ENCODE peak calls at places on chromosome 9, in four cellular contexts. O is T-helper 2 cell, Y is ureter, X is lower leg skin. H is an unnamed sample.

GRCh38 chr9:73863924-73864323 is 633.2 kb upstream of the RORB start:
- DNase-seq in O (no peak), Y (no peak), X (no peak), H (no peak)

GRCh38 chr9:131097259-131097947 is 1.1 kb downstream of the AIF1L start:
- DNase-seq in O (no peak), Y (no peak), X (no peak), H (no peak)

GRCh38 chr9:126980231-126980630 is 65.6 kb downstream of the RALGPS1 start:
- DNase-seq in O (no peak), Y (no peak), X (no peak), H (no peak)

GRCh38 chr9:14780251-14780650 is 57.7 kb upstream of the CER1 start:
- DNase-seq in O (no peak), Y (no peak), X (no peak), H (no peak)

GRCh38 chr9:116027951-116028350 is 125.6 kb upstream of the PAPPA start:
- DNase-seq in O (no peak), Y (no peak), X (no peak), H (no peak)

GRCh38 chr9:74643303-74643933 is 146.3 kb downstream of the RORB start:
- DNase-seq in O (no peak), Y (no peak), X (no peak), H (no peak)

GRCh38 chr9:124110307-124110915 is 98.8 kb downstream of the LHX2 start:
- DNase-seq in O (peak), Y (peak), X (peak), H (peak)

GRCh38 chr9:123488683-123489321 is 132.8 kb downstream of the CRB2 start:
- DNase-seq in O (no peak), Y (no peak), X (no peak), H (no peak)

GRCh38 chr9:121156263-121156731 is 45.4 kb downstream of the RAB14 start:
- DNase-seq in O (no peak), Y (no peak), X (peak), H (peak)

GRCh38 chr9:20683351-20684034 is 566 bp upstream of the FOCAD start:
- DNase-seq in O (peak), Y (peak), X (peak), H (peak)

GRCh38 chr9:503331-503730 is 288.7 kb downstream of the DOCK8 start:
- DNase-seq in O (no peak), Y (no peak), X (no peak), H (peak)

GRCh38 chr9:101512116-101512515 is 21.5 kb upstream of the RNF20 start:
- DNase-seq in O (no peak), Y (no peak), X (no peak), H (no peak)

GRCh38 chr9:107847977-107848376 is 358.4 kb upstream of the KLF4 start:
- DNase-seq in O (no peak), Y (no peak), X (no peak), H (no peak)

GRCh38 chr9:4955836-4956235 is 29.2 kb upstream of the JAK2 start:
- DNase-seq in O (no peak), Y (no peak), X (no peak), H (no peak)

GRCh38 chr9:126478216-126478981 is 135.3 kb upstream of the LMX1B start:
- DNase-seq in O (no peak), Y (no peak), X (no peak), H (no peak)

GRCh38 chr9:4238522-4238921 is 61.3 kb downstream of the GLIS3 start:
- DNase-seq in O (no peak), Y (no peak), X (no peak), H (no peak)

GRCh38 chr9:6417186-6417585 is 4.2 kb downstream of the UHRF2 start:
- DNase-seq in O (no peak), Y (no peak), X (no peak), H (no peak)

GRCh38 chr9:133761641-133762248 is 23.6 kb upstream of the SARDH start:
- DNase-seq in O (no peak), Y (peak), X (no peak), H (no peak)

GRCh38 chr9:31304576-31304975 is 1079.9 kb upstream of the ACO1 start:
- DNase-seq in O (no peak), Y (no peak), X (no peak), H (no peak)

GRCh38 chr9:131394464-131395026 is 659 bp downstream of the PRRC2B start:
- DNase-seq in O (peak), Y (no peak), X (no peak), H (no peak)

GRCh38 chr9:123756484-123757106 is 173.3 kb downstream of the DENND1A start:
- DNase-seq in O (no peak), Y (no peak), X (no peak), H (no peak)

GRCh38 chr9:127463891-127464290 is 12.6 kb downstream of the LRSAM1 start:
- DNase-seq in O (no peak), Y (no peak), X (no peak), H (no peak)

GRCh38 chr9:87786423-87786822 is 60.5 kb downstream of the CTSL start:
- DNase-seq in O (no peak), Y (no peak), X (no peak), H (no peak)